ENCODE peak calls at places on chromosomes 12 and 14, in six cellular contexts. One of them, this sample, is unnamed.

GRCh38 chr14:68143341-68143807 is 323.8 kb downstream of the RAD51B start:
- DNase-seq in astrocyte of the cerebellum: peak
- DNase-seq in T-helper 17 cell: no peak
- DNase-seq in esophagus squamous epithelium: no peak
- DNase-seq in IMR-90: peak
- DNase-seq in GM23248: peak
- DNase-seq in this sample: no peak

GRCh38 chr14:78593949-78594348 is 423.8 kb downstream of the NRXN3 start:
- DNase-seq in T-helper 17 cell: no peak
- DNase-seq in astrocyte of the cerebellum: no peak
- DNase-seq in IMR-90: no peak
- DNase-seq in GM23248: peak
- DNase-seq in esophagus squamous epithelium: no peak
- DNase-seq in this sample: no peak

GRCh38 chr14:51035611-51036192 is 59.2 kb downstream of the TRIM9 start:
- DNase-seq in GM23248: no peak
- DNase-seq in T-helper 17 cell: no peak
- DNase-seq in esophagus squamous epithelium: no peak
- DNase-seq in IMR-90: no peak
- DNase-seq in astrocyte of the cerebellum: peak
- DNase-seq in this sample: no peak

GRCh38 chr12:56188116-56188785 is 1.0 kb downstream of the SMARCC2 start:
- DNase-seq in esophagus squamous epithelium: no peak
- DNase-seq in astrocyte of the cerebellum: no peak
- DNase-seq in GM23248: peak
- DNase-seq in IMR-90: no peak
- DNase-seq in T-helper 17 cell: no peak
- DNase-seq in this sample: no peak

GRCh38 chr12:13347241-13348043 is 150.9 kb downstream of the EMP1 start:
- DNase-seq in GM23248: peak
- DNase-seq in astrocyte of the cerebellum: peak
- DNase-seq in IMR-90: peak
- DNase-seq in T-helper 17 cell: no peak
- DNase-seq in esophagus squamous epithelium: no peak
- DNase-seq in this sample: no peak

GRCh38 chr14:30974628-30975027 is 50.8 kb upstream of the AP4S1 start:
- DNase-seq in GM23248: peak
- DNase-seq in astrocyte of the cerebellum: no peak
- DNase-seq in IMR-90: peak
- DNase-seq in esophagus squamous epithelium: no peak
- DNase-seq in T-helper 17 cell: no peak
- DNase-seq in this sample: no peak

GRCh38 chr12:113912761-113913295 is 53.3 kb downstream of the RBM19 start:
- DNase-seq in T-helper 17 cell: peak
- DNase-seq in GM23248: peak
- DNase-seq in astrocyte of the cerebellum: peak
- DNase-seq in IMR-90: peak
- DNase-seq in esophagus squamous epithelium: no peak
- DNase-seq in this sample: no peak

GRCh38 chr14:38839743-38840375 is 263.2 kb downstream of the SEC23A start:
- DNase-seq in T-helper 17 cell: no peak
- DNase-seq in esophagus squamous epithelium: no peak
- DNase-seq in astrocyte of the cerebellum: no peak
- DNase-seq in GM23248: peak
- DNase-seq in IMR-90: no peak
- DNase-seq in this sample: no peak

GRCh38 chr14:64704145-64704742 is at the start of gene PLEKHG3:
- DNase-seq in astrocyte of the cerebellum: no peak
- DNase-seq in IMR-90: peak
- DNase-seq in GM23248: peak
- DNase-seq in esophagus squamous epithelium: no peak
- DNase-seq in T-helper 17 cell: no peak
- DNase-seq in this sample: no peak

GRCh38 chr12:84562331-84562730 is 350.3 kb downstream of the SLC6A15 start:
- DNase-seq in astrocyte of the cerebellum: no peak
- DNase-seq in IMR-90: no peak
- DNase-seq in esophagus squamous epithelium: no peak
- DNase-seq in GM23248: no peak
- DNase-seq in T-helper 17 cell: no peak
- DNase-seq in this sample: no peak

GRCh38 chr12:3898751-3899150 is 25.6 kb upstream of the PARP11 start:
- DNase-seq in T-helper 17 cell: no peak
- DNase-seq in esophagus squamous epithelium: no peak
- DNase-seq in GM23248: no peak
- DNase-seq in IMR-90: no peak
- DNase-seq in astrocyte of the cerebellum: no peak
- DNase-seq in this sample: no peak

GRCh38 chr14:103121846-103122577 is 1.2 kb upstream of the TNFAIP2 start:
- DNase-seq in IMR-90: peak
- DNase-seq in T-helper 17 cell: no peak
- DNase-seq in astrocyte of the cerebellum: peak
- DNase-seq in GM23248: peak
- DNase-seq in esophagus squamous epithelium: no peak
- DNase-seq in this sample: no peak

GRCh38 chr12:6078378-6079083 is 45.9 kb downstream of the VWF start:
- DNase-seq in T-helper 17 cell: no peak
- DNase-seq in astrocyte of the cerebellum: peak
- DNase-seq in GM23248: no peak
- DNase-seq in esophagus squamous epithelium: no peak
- DNase-seq in IMR-90: no peak
- DNase-seq in this sample: no peak

GRCh38 chr12:125188912-125189881 is 124.0 kb downstream of the AACS start:
- DNase-seq in astrocyte of the cerebellum: no peak
- DNase-seq in T-helper 17 cell: no peak
- DNase-seq in esophagus squamous epithelium: no peak
- DNase-seq in IMR-90: no peak
- DNase-seq in GM23248: no peak
- DNase-seq in this sample: no peak

GRCh38 chr14:68780358-68781160 is 12.3 kb downstream of the ZFP36L1 start:
- DNase-seq in esophagus squamous epithelium: no peak
- DNase-seq in T-helper 17 cell: no peak
- DNase-seq in astrocyte of the cerebellum: no peak
- DNase-seq in IMR-90: peak
- DNase-seq in GM23248: peak
- DNase-seq in this sample: peak

GRCh38 chr12:49331360-49332222 is 5.4 kb downstream of the C1QL4 start:
- DNase-seq in astrocyte of the cerebellum: peak
- DNase-seq in GM23248: peak
- DNase-seq in T-helper 17 cell: no peak
- DNase-seq in IMR-90: peak
- DNase-seq in esophagus squamous epithelium: no peak
- DNase-seq in this sample: no peak

GRCh38 chr14:81868172-81868571 is 334.5 kb upstream of the SEL1L start:
- DNase-seq in T-helper 17 cell: no peak
- DNase-seq in IMR-90: no peak
- DNase-seq in GM23248: no peak
- DNase-seq in esophagus squamous epithelium: no peak
- DNase-seq in astrocyte of the cerebellum: no peak
- DNase-seq in this sample: no peak

GRCh38 chr14:68961781-68962584 is 17.1 kb downstream of the ACTN1 start:
- DNase-seq in astrocyte of the cerebellum: no peak
- DNase-seq in esophagus squamous epithelium: no peak
- DNase-seq in GM23248: peak
- DNase-seq in IMR-90: peak
- DNase-seq in T-helper 17 cell: no peak
- DNase-seq in this sample: no peak

GRCh38 chr12:85874064-85874463 is at the start of gene NTS:
- DNase-seq in GM23248: no peak
- DNase-seq in esophagus squamous epithelium: no peak
- DNase-seq in T-helper 17 cell: no peak
- DNase-seq in astrocyte of the cerebellum: no peak
- DNase-seq in IMR-90: no peak
- DNase-seq in this sample: no peak

GRCh38 chr14:88798161-88798560 is 5.4 kb upstream of the EML5 start:
- DNase-seq in astrocyte of the cerebellum: no peak
- DNase-seq in T-helper 17 cell: no peak
- DNase-seq in IMR-90: no peak
- DNase-seq in GM23248: no peak
- DNase-seq in esophagus squamous epithelium: no peak
- DNase-seq in this sample: no peak

GRCh38 chr12:52352951-52353350 is 14.3 kb downstream of the KRT85 start:
- DNase-seq in GM23248: no peak
- DNase-seq in astrocyte of the cerebellum: no peak
- DNase-seq in IMR-90: no peak
- DNase-seq in T-helper 17 cell: no peak
- DNase-seq in esophagus squamous epithelium: no peak
- DNase-seq in this sample: no peak

GRCh38 chr12:89800435-89800834 is 91.8 kb upstream of the ATP2B1 start:
- DNase-seq in T-helper 17 cell: no peak
- DNase-seq in esophagus squamous epithelium: no peak
- DNase-seq in astrocyte of the cerebellum: no peak
- DNase-seq in GM23248: no peak
- DNase-seq in IMR-90: no peak
- DNase-seq in this sample: no peak

GRCh38 chr14:90301580-90302181 is 30.1 kb downstream of the NRDE2 start:
- DNase-seq in GM23248: peak
- DNase-seq in esophagus squamous epithelium: no peak
- DNase-seq in astrocyte of the cerebellum: peak
- DNase-seq in IMR-90: peak
- DNase-seq in T-helper 17 cell: no peak
- DNase-seq in this sample: peak

GRCh38 chr12:49698619-49699545 is 8.3 kb downstream of the FMNL3 start:
- DNase-seq in esophagus squamous epithelium: no peak
- DNase-seq in IMR-90: peak
- DNase-seq in GM23248: peak
- DNase-seq in T-helper 17 cell: no peak
- DNase-seq in astrocyte of the cerebellum: peak
- DNase-seq in this sample: no peak

GRCh38 chr14:34699873-34700621 is 14.3 kb downstream of the CFL2 start:
- DNase-seq in astrocyte of the cerebellum: peak
- DNase-seq in T-helper 17 cell: no peak
- DNase-seq in esophagus squamous epithelium: no peak
- DNase-seq in GM23248: peak
- DNase-seq in IMR-90: peak
- DNase-seq in this sample: peak

GRCh38 chr12:69338120-69338859 is 9.9 kb upstream of the LYZ start:
- DNase-seq in esophagus squamous epithelium: no peak
- DNase-seq in astrocyte of the cerebellum: no peak
- DNase-seq in GM23248: no peak
- DNase-seq in IMR-90: no peak
- DNase-seq in T-helper 17 cell: no peak
- DNase-seq in this sample: no peak

This sample was measured in retinal pigment epithelial cell.